ENCODE peak calls at places on chromosomes 2 and 18, in six cellular contexts. N is NCI-H446; F is tibial nerve; H is head of caudate nucleus; J is CD4-positive, CD25-positive, alpha-beta regulatory T cell; B is NT2/D1. O is an unnamed sample.

GRCh38 chr18:5180254-5180653 is 16.8 kb downstream of the AKAIN1 start:
- DNase-seq in H (no peak), N (no peak), J (no peak), F (no peak), B (no peak), O (no peak)

GRCh38 chr2:42947809-42948595 is 155.6 kb upstream of the HAAO start:
- DNase-seq in N (no peak), J (no peak), H (no peak), B (no peak), F (no peak), O (no peak)

GRCh38 chr2:132009874-132010521 is 151.8 kb downstream of the ANKRD30BL start:
- DNase-seq in F (no peak), J (no peak), N (no peak), B (no peak), H (peak), O (no peak)

GRCh38 chr2:33453905-33454479 is 22.5 kb upstream of the RASGRP3 start:
- DNase-seq in J (no peak), N (no peak), B (no peak), F (no peak), H (no peak), O (no peak)

GRCh38 chr2:109380502-109381326 is 233.1 kb downstream of the SEPTIN10 start:
- DNase-seq in J (no peak), N (no peak), F (no peak), B (no peak), H (no peak), O (peak)

GRCh38 chr2:42052702-42053481 is 5.1 kb downstream of the PKDCC start:
- DNase-seq in B (no peak), F (no peak), H (no peak), J (no peak), N (no peak), O (no peak)

GRCh38 chr2:158651358-158652057 is 143.6 kb upstream of the DAPL1 start:
- DNase-seq in F (no peak), J (no peak), H (no peak), N (no peak), B (no peak), O (peak)

GRCh38 chr18:12765127-12765526 is 62.3 kb downstream of the PSMG2 start:
- DNase-seq in B (no peak), F (no peak), H (no peak), N (no peak), J (no peak), O (no peak)

GRCh38 chr2:190980630-190981214 is 33.2 kb downstream of the STAT1 start:
- DNase-seq in J (no peak), F (no peak), B (no peak), H (no peak), N (no peak), O (no peak)

GRCh38 chr2:234995332-234996007 is 43.7 kb downstream of the SH3BP4 start:
- DNase-seq in N (no peak), J (no peak), F (peak), H (no peak), B (no peak), O (no peak)

GRCh38 chr2:160538115-160538514 is 44.5 kb upstream of the RBMS1 start:
- DNase-seq in H (no peak), F (no peak), J (no peak), B (no peak), N (no peak), O (no peak)

GRCh38 chr2:104289646-104290565 is 564.0 kb upstream of the POU3F3 start:
- DNase-seq in H (no peak), J (no peak), B (no peak), F (no peak), N (no peak), O (no peak)

GRCh38 chr2:84971799-84972790 is 1.1 kb downstream of the KCMF1 start:
- DNase-seq in N (no peak), H (peak), F (no peak), J (peak), B (no peak), O (no peak)

GRCh38 chr2:223909048-223909741 is 35.9 kb downstream of the WDFY1 start:
- DNase-seq in F (no peak), N (no peak), J (no peak), B (peak), H (no peak), O (no peak)

GRCh38 chr18:55582325-55582724 is 5.7 kb downstream of the TCF4 start:
- DNase-seq in F (no peak), J (no peak), N (no peak), B (no peak), H (no peak), O (peak)

GRCh38 chr2:84223191-84223590 is 235.9 kb downstream of the SUCLG1 start:
- DNase-seq in B (no peak), F (no peak), H (no peak), J (no peak), N (no peak), O (no peak)

GRCh38 chr2:74845217-74845751 is 11.4 kb downstream of the HK2 start:
- DNase-seq in B (no peak), J (no peak), H (peak), N (peak), F (peak), O (no peak)

GRCh38 chr18:45666520-45666919 is 51.2 kb downstream of the SLC14A2 start:
- DNase-seq in F (no peak), H (no peak), N (no peak), B (no peak), J (peak), O (no peak)

GRCh38 chr2:124024491-124025348 is at the start of gene CNTNAP5:
- DNase-seq in N (peak), F (peak), H (peak), B (peak), J (no peak), O (peak)

GRCh38 chr2:204664708-204665121 is 119.4 kb downstream of the PARD3B start:
- DNase-seq in H (no peak), N (no peak), F (no peak), J (no peak), B (no peak), O (no peak)

GRCh38 chr2:136905779-136906178 is 140.4 kb downstream of the THSD7B start:
- DNase-seq in B (no peak), J (no peak), N (no peak), F (no peak), H (no peak), O (no peak)

GRCh38 chr2:105125428-105125827 is 87.6 kb downstream of the MRPS9 start:
- DNase-seq in H (no peak), F (no peak), N (no peak), B (no peak), J (no peak), O (no peak)

GRCh38 chr18:29874519-29875098 is 1167.9 kb downstream of the DSC3 start:
- DNase-seq in H (no peak), N (peak), F (no peak), J (no peak), B (peak), O (peak)

GRCh38 chr2:137838255-137839092 is 125.8 kb upstream of the HNMT start:
- DNase-seq in F (no peak), J (peak), H (no peak), B (peak), N (peak), O (peak)

GRCh38 chr2:172833898-172834297 is 98.3 kb downstream of the RAPGEF4 start:
- DNase-seq in F (no peak), J (no peak), H (no peak), B (no peak), N (no peak), O (no peak)

GRCh38 chr2:584863-585823 is 92.1 kb downstream of the TMEM18 start:
- DNase-seq in N (no peak), H (no peak), F (no peak), B (no peak), J (peak), O (no peak)

GRCh38 chr2:146323564-146323963 is 1521.3 kb upstream of the ACVR2A start:
- DNase-seq in N (no peak), J (no peak), H (no peak), B (no peak), F (no peak), O (no peak)

GRCh38 chr2:61055557-61055956 is 10.1 kb upstream of the SANBR start:
- DNase-seq in H (no peak), N (no peak), B (no peak), J (no peak), F (no peak), O (no peak)

GRCh38 chr2:238238766-238239551 is 879 bp downstream of the HES6 start:
- DNase-seq in F (no peak), N (no peak), B (no peak), H (peak), J (peak), O (no peak)

GRCh38 chr2:63440612-63441011 is 147.7 kb downstream of the WDPCP start:
- DNase-seq in B (no peak), F (no peak), J (no peak), N (no peak), H (no peak), O (no peak)

GRCh38 chr2:222610746-222611145 is 45.1 kb downstream of the FARSB start:
- DNase-seq in H (no peak), B (no peak), F (no peak), N (no peak), J (no peak), O (peak)

GRCh38 chr18:45316127-45316526 is 299.1 kb upstream of the SLC14A2 start:
- DNase-seq in J (no peak), H (no peak), B (no peak), N (no peak), F (no peak), O (no peak)

GRCh38 chr2:33222309-33222708 is 254.1 kb upstream of the RASGRP3 start:
- DNase-seq in N (no peak), B (no peak), F (no peak), J (no peak), H (no peak), O (no peak)

GRCh38 chr2:223076573-223076972 is 24.6 kb downstream of the KCNE4 start:
- DNase-seq in H (no peak), N (no peak), F (no peak), B (no peak), J (no peak), O (no peak)

GRCh38 chr2:113124181-113124961 is 3.0 kb upstream of the IL1RN start:
- DNase-seq in B (no peak), F (no peak), N (no peak), H (no peak), J (no peak), O (no peak)

GRCh38 chr2:31233216-31233615 is 736 bp upstream of the EHD3 start:
- DNase-seq in B (no peak), F (no peak), J (no peak), H (no peak), N (no peak), O (peak)